ENCODE peak calls at places on chromosomes 13 and 19, in six cellular contexts. B, O, E, K, A and V are unnamed samples.

GRCh38 chr13:76210262-76210661 is 574.1 kb downstream of the LMO7 start:
- DNase-seq in O (no peak), B (no peak), K (no peak), E (peak; percentile 33), A (no peak), V (no peak)

GRCh38 chr19:55609326-55609725 is 3.9 kb downstream of the ZNF865 start:
- DNase-seq in A (no peak), E (no peak), B (no peak), K (no peak), O (no peak), V (no peak)

GRCh38 chr13:112447306-112447705 is 71.2 kb downstream of the SPACA7 start:
- DNase-seq in K (peak; percentile 76), B (no peak), O (no peak), E (no peak), A (peak; percentile 53), V (no peak)

GRCh38 chr19:38417544-38418506 is 8.2 kb downstream of the RASGRP4 start:
- DNase-seq in B (peak; percentile 80), O (peak; percentile 43), A (peak; percentile 95), E (no peak), K (no peak), V (no peak)

GRCh38 chr13:29496241-29496712 is 99.2 kb downstream of the SLC7A1 start:
- DNase-seq in A (peak; percentile 82), E (no peak), K (peak; percentile 85), O (peak; percentile 96), B (no peak), V (peak; percentile 59)

GRCh38 chr19:7109678-7110289 is 40.3 kb downstream of the ZNF557 start:
- DNase-seq in A (no peak), K (no peak), O (peak; percentile 46), E (no peak), B (peak; percentile 33), V (no peak)

GRCh38 chr19:10173527-10173926 is 21.2 kb downstream of the DNMT1 start:
- DNase-seq in O (no peak), K (no peak), B (no peak), A (no peak), E (peak; percentile 10), V (no peak)

GRCh38 chr13:23985060-23985459 is 87.8 kb upstream of the C1QTNF9B start:
- DNase-seq in A (no peak), E (no peak), K (no peak), B (no peak), O (no peak), V (no peak)

GRCh38 chr19:58054792-58055482 is 4.1 kb upstream of the ZNF135 start:
- DNase-seq in B (no peak), A (no peak), O (peak; percentile 49), K (no peak), E (peak; percentile 35), V (no peak)

GRCh38 chr19:6224308-6224675 is 55.5 kb downstream of the MLLT1 start:
- DNase-seq in K (no peak), E (no peak), B (no peak), A (no peak), O (no peak), V (no peak)

GRCh38 chr13:108877300-108877699 is 247.9 kb downstream of the MYO16 start:
- DNase-seq in B (no peak), K (no peak), A (no peak), O (no peak), E (peak; percentile 4), V (no peak)

GRCh38 chr19:44876930-44877530 is 14.0 kb upstream of the TOMM40 start:
- DNase-seq in K (no peak), B (no peak), E (no peak), A (no peak), O (no peak), V (no peak)

GRCh38 chr13:27449081-27449603 is 1.2 kb downstream of the MTIF3 start:
- DNase-seq in K (no peak), O (peak; percentile 26), E (no peak), A (no peak), B (no peak), V (no peak)

GRCh38 chr13:111275382-111275781 is 45.1 kb upstream of the TEX29 start:
- DNase-seq in E (no peak), O (no peak), B (no peak), K (no peak), A (no peak), V (no peak)

GRCh38 chr19:18063463-18063862 is 23.3 kb downstream of the IL12RB1 start:
- DNase-seq in E (no peak), O (no peak), B (no peak), K (no peak), A (no peak), V (no peak)

GRCh38 chr13:47087841-47088240 is 191.0 kb upstream of the HTR2A start:
- DNase-seq in E (peak; percentile 77), B (no peak), O (no peak), K (no peak), A (no peak), V (no peak)

GRCh38 chr13:73141292-73141771 is 82.5 kb downstream of the KLF5 start:
- DNase-seq in A (no peak), B (no peak), K (no peak), O (peak; percentile 13), E (peak; percentile 57), V (no peak)

GRCh38 chr13:53142301-53142700 is 113.7 kb downstream of the OLFM4 start:
- DNase-seq in B (no peak), O (no peak), A (no peak), K (no peak), E (peak; percentile 8), V (no peak)

GRCh38 chr19:2607712-2608601 is 94.5 kb downstream of the GNG7 start:
- DNase-seq in B (peak; percentile 65), O (no peak), A (peak; percentile 82), E (no peak), K (no peak), V (no peak)

GRCh38 chr19:29616541-29616940 is 10.5 kb downstream of the POP4 start:
- DNase-seq in A (peak; percentile 75), O (no peak), B (no peak), E (no peak), K (no peak), V (no peak)

GRCh38 chr19:54206831-54207177 is 6.1 kb downstream of the RPS9 start:
- DNase-seq in B (no peak), E (no peak), K (no peak), O (no peak), A (no peak), V (peak; percentile 46)

GRCh38 chr19:19445911-19446361 is 40.5 kb downstream of the GATAD2A start:
- DNase-seq in O (no peak), K (no peak), A (peak; percentile 59), E (peak; percentile 33), B (no peak), V (peak; percentile 67)

GRCh38 chr19:40831502-40832430 is 18.5 kb downstream of the CYP2A6 start:
- DNase-seq in O (peak; percentile 77), K (peak; percentile 20), A (no peak), E (peak; percentile 75), B (peak; percentile 64), V (no peak)

GRCh38 chr13:43835701-43836100 is 43.8 kb downstream of the CCDC122 start:
- DNase-seq in K (no peak), O (no peak), B (no peak), E (peak; percentile 63), A (no peak), V (no peak)

GRCh38 chr13:51453308-51453958 is 597 bp upstream of the INTS6 start:
- DNase-seq in E (no peak), K (peak; percentile 93), O (no peak), A (peak; percentile 97), B (peak; percentile 92), V (peak; percentile 89)

GRCh38 chr13:109897988-109898623 is 111.7 kb upstream of the IRS2 start:
- DNase-seq in K (no peak), B (no peak), A (no peak), O (no peak), E (no peak), V (no peak)

GRCh38 chr13:49400755-49401659 is 42.9 kb downstream of the CAB39L start:
- DNase-seq in K (no peak), E (peak; percentile 38), A (no peak), B (peak; percentile 80), O (peak; percentile 40), V (peak; percentile 93)

GRCh38 chr19:43936219-43936618 is 1.1 kb upstream of the ZNF45 start:
- DNase-seq in B (no peak), A (no peak), K (no peak), E (no peak), O (no peak), V (peak; percentile 6)

GRCh38 chr19:11242864-11243797 is 3.7 kb downstream of the ANGPTL8 start:
- DNase-seq in E (peak; percentile 41), B (peak; percentile 97), K (peak; percentile 98), O (peak; percentile 93), A (peak; percentile 95), V (peak; percentile 80)

GRCh38 chr13:41981961-41982723 is 21.2 kb upstream of the VWA8 start:
- DNase-seq in O (no peak), A (no peak), K (no peak), B (no peak), E (no peak), V (no peak)